ENCODE peak calls at places on chromosome 5, in ten cellular contexts. S, O, W, B, Z, N, I, U, C and K are unnamed samples.

GRCh38 chr5:77437194-77437593 is 54.9 kb downstream of the WDR41 start:
- DNase-seq in I (no peak), B (no peak), N (peak), U (no peak), C (no peak), S (no peak), Z (peak), W (no peak), O (no peak), K (no peak)

GRCh38 chr5:125045647-125046046 is 299.2 kb upstream of the ZNF608 start:
- DNase-seq in N (no peak), W (no peak), B (no peak), U (no peak), S (no peak), O (no peak), C (no peak), Z (peak), I (no peak), K (no peak)

GRCh38 chr5:135158982-135159381 is 125.0 kb upstream of the PITX1 start:
- DNase-seq in U (no peak), N (peak), Z (no peak), O (no peak), C (no peak), S (no peak), I (no peak), B (no peak), W (no peak), K (peak)

GRCh38 chr5:111461261-111461671 is 51.1 kb downstream of the STARD4 start:
- DNase-seq in B (no peak), W (no peak), O (no peak), S (no peak), I (no peak), C (no peak), U (no peak), Z (peak), N (no peak), K (no peak)

GRCh38 chr5:154740957-154741356 is 14.2 kb upstream of the LARP1 start:
- DNase-seq in I (no peak), Z (no peak), S (no peak), W (no peak), N (no peak), B (no peak), O (peak), U (peak), C (no peak), K (peak)

GRCh38 chr5:104370523-104370922 is 807.9 kb upstream of the NUDT12 start:
- DNase-seq in I (no peak), Z (no peak), N (no peak), B (no peak), O (no peak), S (no peak), U (no peak), W (no peak), C (no peak), K (no peak)

GRCh38 chr5:6492934-6493333 is 44.3 kb downstream of the UBE2QL1 start:
- DNase-seq in U (no peak), C (no peak), I (no peak), B (peak), O (no peak), N (no peak), Z (no peak), S (no peak), W (no peak), K (no peak)

GRCh38 chr5:81365541-81365940 is 28.4 kb downstream of the ACOT12 start:
- DNase-seq in W (no peak), I (no peak), O (no peak), S (no peak), B (no peak), C (no peak), U (no peak), Z (no peak), N (no peak), K (no peak)

GRCh38 chr5:86625148-86625547 is 7.4 kb downstream of the COX7C start:
- DNase-seq in U (no peak), W (no peak), I (no peak), S (no peak), O (no peak), B (no peak), Z (no peak), N (no peak), C (no peak), K (no peak)

GRCh38 chr5:170302729-170303501 is 5.3 kb upstream of the LCP2 start:
- DNase-seq in C (peak), S (peak), N (no peak), I (no peak), U (peak), O (peak), W (no peak), B (peak), Z (no peak), K (peak)

GRCh38 chr5:73189816-73190451 is 16.9 kb downstream of the TMEM174 start:
- DNase-seq in W (no peak), N (no peak), B (no peak), U (peak), I (no peak), S (peak), Z (no peak), O (no peak), C (no peak), K (peak)

GRCh38 chr5:95823241-95823737 is 763 bp upstream of the GLRX start:
- DNase-seq in C (no peak), S (no peak), N (no peak), B (no peak), W (no peak), U (no peak), I (no peak), Z (no peak), O (no peak), K (no peak)

GRCh38 chr5:95822038-95822407 is 503 bp downstream of the GLRX start:
- DNase-seq in N (no peak), S (peak), I (peak), B (peak), U (peak), W (peak), O (peak), Z (peak), C (peak), K (no peak)

GRCh38 chr5:95823738-95824609 is 1.4 kb upstream of the GLRX start:
- DNase-seq in Z (peak), B (peak), W (no peak), O (peak), U (peak), C (peak), S (peak), I (peak), N (peak), K (peak)

GRCh38 chr5:95821110-95822021 is 1.2 kb downstream of the GLRX start:
- DNase-seq in S (no peak), B (no peak), W (no peak), U (no peak), O (no peak), N (no peak), Z (no peak), I (no peak), C (no peak), K (peak)

GRCh38 chr5:95822408-95823240 is at the start of gene GLRX:
- DNase-seq in B (peak), W (peak), N (peak), O (peak), S (peak), C (peak), Z (peak), U (peak), I (peak), K (peak)
- TF ChIP-seq POLR2A in B (no peak), W (peak), N (peak), O (peak), S (no peak), C (no peak), Z (peak), U (no peak), I (no peak), K (peak)

GRCh38 chr5:180803181-180804128 is 849 bp upstream of the MGAT1 start:
- DNase-seq in S (peak), B (peak), N (peak), O (peak), U (peak), W (peak), C (peak), I (peak), Z (no peak), K (peak)
- TF ChIP-seq POLR2A in S (no peak), B (no peak), N (no peak), O (peak), U (no peak), W (peak), C (no peak), I (no peak), Z (no peak), K (peak)

GRCh38 chr5:175415303-175415702 is 28.7 kb downstream of the DRD1 start:
- DNase-seq in U (no peak), B (no peak), W (no peak), N (no peak), O (no peak), C (no peak), S (no peak), Z (no peak), I (no peak), K (no peak)

DNA sequence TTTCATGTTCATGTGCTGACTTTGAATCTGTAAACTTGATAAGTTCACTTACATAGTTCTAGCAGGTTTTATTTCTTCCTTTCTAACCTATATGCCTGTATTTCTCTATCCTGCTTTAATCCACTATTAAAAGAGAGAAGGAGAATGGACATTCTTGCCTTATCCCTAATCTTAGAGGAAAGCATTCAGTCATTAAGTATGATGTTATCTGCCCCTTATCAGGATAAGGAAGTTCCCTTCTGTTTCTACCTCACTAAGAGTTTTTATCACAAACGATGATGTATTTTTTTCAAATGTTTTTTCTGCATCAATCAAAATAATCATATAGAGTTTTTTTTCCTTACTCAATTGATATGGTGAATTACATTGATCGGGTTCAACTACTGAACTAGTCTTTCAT is 33.1 kb downstream of the DRD1 start:
- DNase-seq in N (no peak), S (no peak), U (no peak), C (no peak), I (no peak), B (no peak), W (no peak), O (no peak), Z (no peak), K (no peak)
- TF ChIP-seq POLR2A in N (no peak), S (no peak), U (no peak), C (no peak), I (no peak), B (no peak), W (no peak), O (no peak), Z (no peak), K (no peak)

GRCh38 chr5:141605523-141606277 is 13.1 kb downstream of the DIAPH1 start:
- DNase-seq in W (peak), U (no peak), Z (no peak), I (peak), S (no peak), O (peak), N (no peak), B (peak), C (no peak), K (peak)
- TF ChIP-seq POLR2A in W (no peak), U (no peak), Z (no peak), I (no peak), S (no peak), O (no peak), N (no peak), B (no peak), C (no peak), K (no peak)

DNA sequence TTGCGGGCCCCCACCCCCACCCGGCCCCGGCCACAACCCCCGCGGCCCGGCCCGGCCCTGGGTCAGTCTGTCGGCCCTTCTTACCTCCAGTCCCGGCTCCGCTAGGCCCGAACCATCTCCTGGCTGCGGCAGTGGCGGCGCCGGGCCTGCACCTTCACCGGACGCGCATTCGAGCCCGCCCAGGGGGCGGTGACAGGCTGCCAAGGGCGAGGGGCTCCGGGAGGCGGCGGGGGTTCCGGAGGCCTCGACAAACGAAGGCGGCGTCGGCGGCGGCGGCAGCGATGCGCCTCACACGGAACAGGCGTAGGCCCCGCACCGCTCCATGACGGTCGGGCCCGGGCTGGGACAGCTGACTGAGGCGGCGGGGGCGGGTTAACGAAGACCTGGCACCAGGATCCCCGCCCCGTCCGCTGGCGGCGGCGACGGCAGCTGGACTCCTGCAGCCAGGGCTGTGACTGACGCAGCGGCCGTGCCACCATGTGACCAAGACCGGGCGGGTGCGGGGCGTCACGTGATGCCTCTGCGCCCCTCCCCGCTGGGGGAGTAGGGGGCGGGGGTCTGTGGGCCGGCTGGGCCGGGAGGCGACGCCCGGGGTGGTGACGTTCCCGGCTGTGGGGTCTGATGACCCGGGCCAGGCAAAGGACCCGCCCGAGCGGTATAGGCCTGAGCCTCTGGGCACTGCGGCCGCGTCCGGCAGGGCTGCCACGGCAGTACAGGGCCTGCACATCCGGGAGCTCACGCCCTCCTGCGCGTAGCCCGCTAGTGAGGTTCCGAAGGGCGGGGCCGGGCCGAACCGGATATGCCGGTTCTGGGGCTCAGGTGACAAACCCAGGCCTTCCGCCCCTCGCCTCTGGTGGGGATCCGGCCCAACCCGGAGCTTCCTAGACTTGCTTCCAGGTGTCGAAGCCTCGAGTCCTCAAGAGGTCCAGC is at the start of gene AFF4:
- DNase-seq in O (peak), U (peak), Z (peak), C (peak), N (peak), S (peak), I (peak), W (peak), B (peak), K (peak)
- TF ChIP-seq POLR2A in O (peak), U (peak), Z (peak), C (peak), N (peak), S (peak), I (no peak), W (peak), B (peak), K (peak)

DNA sequence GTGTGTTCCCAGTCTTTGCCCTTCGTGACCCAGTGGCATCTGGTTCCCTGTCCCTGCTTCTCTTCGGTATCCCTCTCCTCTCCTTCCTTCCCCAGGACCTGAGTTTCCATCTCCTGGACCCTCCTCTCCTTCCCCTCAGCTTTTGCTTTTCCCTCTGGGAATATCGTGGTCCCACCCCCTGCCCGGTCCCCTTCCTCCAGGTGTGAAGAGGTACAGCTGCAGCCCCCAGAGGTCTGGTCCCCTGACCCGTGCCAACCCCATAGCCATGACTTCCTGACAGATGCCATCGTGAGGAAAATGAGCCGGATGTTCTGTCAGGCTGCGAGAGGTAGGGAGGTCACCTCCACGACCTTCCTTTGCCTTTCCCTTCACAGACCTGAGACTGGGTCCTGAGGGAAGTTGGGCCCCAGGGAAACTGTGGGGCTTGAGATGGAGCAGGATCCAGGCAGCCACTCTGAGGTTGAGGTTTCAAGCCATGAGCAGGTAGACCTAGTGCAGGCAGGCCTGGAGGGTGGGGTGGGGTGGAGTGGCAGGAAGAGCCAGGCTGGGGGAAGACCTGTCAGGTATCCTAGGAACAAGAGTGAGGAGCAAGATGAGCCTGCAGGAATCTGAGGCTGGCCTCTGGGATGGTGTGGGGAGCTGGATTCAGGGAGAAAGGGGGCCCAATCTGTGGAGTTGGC is 10.1 kb downstream of the RACK1 start:
- DNase-seq in C (no peak), I (no peak), N (no peak), Z (no peak), B (no peak), S (no peak), O (no peak), U (no peak), W (no peak), K (no peak)
- TF ChIP-seq POLR2A in C (no peak), I (no peak), N (peak), Z (no peak), B (no peak), S (no peak), O (no peak), U (no peak), W (no peak), K (no peak)

DNA sequence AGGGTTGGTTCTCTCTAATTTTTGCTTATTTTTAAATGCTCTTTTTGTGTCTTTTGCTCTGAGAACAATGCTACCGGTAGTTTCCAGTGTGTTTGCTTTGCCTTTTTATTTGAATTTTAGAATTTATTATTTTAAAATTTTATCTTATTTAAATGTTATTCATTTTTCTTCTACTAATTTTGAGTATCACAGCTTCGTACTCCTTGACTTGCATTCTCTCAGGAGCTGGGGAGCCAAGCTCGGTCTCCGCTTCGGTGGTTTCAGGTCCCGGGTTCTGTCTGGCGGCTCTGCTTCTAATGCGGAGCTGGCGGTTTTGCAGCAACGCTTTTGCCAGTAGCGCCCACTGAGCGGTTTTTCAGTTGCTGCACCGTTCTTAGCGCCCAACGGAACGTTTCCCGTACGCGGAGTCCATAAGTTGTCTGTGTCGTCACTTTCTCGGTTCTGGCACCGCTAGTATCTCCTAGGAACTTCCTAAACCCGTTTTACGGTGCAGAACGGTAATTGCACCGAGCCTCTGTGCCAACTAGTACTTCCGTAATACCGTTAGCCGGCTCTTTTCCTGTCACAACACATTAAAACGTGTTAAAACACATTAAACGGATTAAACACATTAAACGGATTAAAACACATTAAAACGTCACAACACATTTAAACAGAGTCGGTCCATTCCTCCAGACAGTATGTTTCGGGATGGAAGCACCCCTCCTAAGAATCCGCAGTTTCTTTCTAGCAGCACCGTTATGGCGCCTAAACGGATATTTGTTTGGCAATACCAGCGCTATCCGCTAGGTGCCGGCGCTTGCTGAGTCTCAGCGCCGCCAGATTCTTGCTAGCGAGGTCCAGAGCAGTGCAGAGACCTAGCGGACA is 45.6 kb downstream of the ANXA2R start:
- DNase-seq in N (peak), C (peak), B (peak), Z (peak), W (peak), S (peak), U (peak), I (peak), O (peak), K (peak)
- TF ChIP-seq POLR2A in N (no peak), C (no peak), B (no peak), Z (no peak), W (no peak), S (no peak), U (no peak), I (no peak), O (no peak), K (peak)

GRCh38 chr5:139847790-139848507 is 52.3 kb downstream of the PSD2 start:
- DNase-seq in S (peak), I (peak), B (peak), W (no peak), Z (peak), C (peak), N (no peak), O (peak), U (peak), K (peak)
- TF ChIP-seq POLR2A in S (peak), I (no peak), B (no peak), W (no peak), Z (peak), C (no peak), N (no peak), O (peak), U (no peak), K (no peak)

GRCh38 chr5:115544371-115545064 is at the start of gene FEM1C:
- DNase-seq in N (peak), U (peak), C (peak), W (peak), I (peak), B (peak), S (peak), Z (peak), O (peak), K (peak)
- TF ChIP-seq POLR2A in N (peak), U (peak), C (peak), W (peak), I (no peak), B (peak), S (peak), Z (peak), O (peak), K (peak)

GRCh38 chr5:40915341-40915926 is 6.1 kb downstream of the C7 start:
- DNase-seq in N (no peak), Z (no peak), O (no peak), U (no peak), B (no peak), I (no peak), C (no peak), W (no peak), S (no peak), K (no peak)
- TF ChIP-seq POLR2A in N (no peak), Z (no peak), O (no peak), U (no peak), B (no peak), I (no peak), C (no peak), W (no peak), S (no peak), K (no peak)